ENCODE peak calls at places on chromosomes 4 and X, in eight cellular contexts. G is body of pancreas, E is GM23338, J is suprapubic skin, D is SK-N-SH, U is fibroblast of lung, C is dorsolateral prefrontal cortex, S is left lung. V is an unnamed sample. For H3K27me3, the result is how much of the 10 kb centered on the place peaks cover.

GRCh38 chr4:174554329-174554728 is 32.0 kb upstream of the HPGD start:
- DNase-seq in S (no peak), J (no peak), C (no peak), D (no peak), G (no peak), U (no peak), E (no peak), V (no peak)

GRCh38 chr4:111537165-111537564 is 608.1 kb upstream of the FAM241A start:
- DNase-seq in U (no peak), S (no peak), J (no peak), E (no peak), C (no peak), G (no peak), D (no peak), V (no peak)

GRCh38 chrX:72245461-72246089 is 6.7 kb upstream of the ERCC6L start:
- DNase-seq in C (peak), D (peak), U (peak), E (peak), G (peak), J (no peak), S (peak), V (peak)

GRCh38 chrX:78327370-78328048 is at the start of gene CYSLTR1:
- DNase-seq in S (no peak), E (peak), U (no peak), C (no peak), J (no peak), D (no peak), G (no peak), V (no peak)

GRCh38 chr4:131119661-131120060 is 2023.7 kb downstream of the C4orf33 start:
- DNase-seq in U (no peak), S (no peak), C (no peak), D (no peak), E (no peak), J (no peak), G (no peak), V (no peak)

GRCh38 chr4:86857341-86858052 is 8.3 kb upstream of the SLC10A6 start:
- DNase-seq in E (peak), J (no peak), C (no peak), G (no peak), S (no peak), D (no peak), U (no peak), V (no peak)

GRCh38 chrX:12956704-12957541 is 18.0 kb upstream of the TMSB4X start:
- DNase-seq in D (peak), E (peak), G (peak), S (no peak), J (no peak), C (no peak), U (peak), V (no peak)

GRCh38 chrX:154800508-154801207 is 4.6 kb downstream of the MPP1 start:
- DNase-seq in G (no peak), J (no peak), S (no peak), D (no peak), U (no peak), C (no peak), E (no peak), V (no peak)

DNA sequence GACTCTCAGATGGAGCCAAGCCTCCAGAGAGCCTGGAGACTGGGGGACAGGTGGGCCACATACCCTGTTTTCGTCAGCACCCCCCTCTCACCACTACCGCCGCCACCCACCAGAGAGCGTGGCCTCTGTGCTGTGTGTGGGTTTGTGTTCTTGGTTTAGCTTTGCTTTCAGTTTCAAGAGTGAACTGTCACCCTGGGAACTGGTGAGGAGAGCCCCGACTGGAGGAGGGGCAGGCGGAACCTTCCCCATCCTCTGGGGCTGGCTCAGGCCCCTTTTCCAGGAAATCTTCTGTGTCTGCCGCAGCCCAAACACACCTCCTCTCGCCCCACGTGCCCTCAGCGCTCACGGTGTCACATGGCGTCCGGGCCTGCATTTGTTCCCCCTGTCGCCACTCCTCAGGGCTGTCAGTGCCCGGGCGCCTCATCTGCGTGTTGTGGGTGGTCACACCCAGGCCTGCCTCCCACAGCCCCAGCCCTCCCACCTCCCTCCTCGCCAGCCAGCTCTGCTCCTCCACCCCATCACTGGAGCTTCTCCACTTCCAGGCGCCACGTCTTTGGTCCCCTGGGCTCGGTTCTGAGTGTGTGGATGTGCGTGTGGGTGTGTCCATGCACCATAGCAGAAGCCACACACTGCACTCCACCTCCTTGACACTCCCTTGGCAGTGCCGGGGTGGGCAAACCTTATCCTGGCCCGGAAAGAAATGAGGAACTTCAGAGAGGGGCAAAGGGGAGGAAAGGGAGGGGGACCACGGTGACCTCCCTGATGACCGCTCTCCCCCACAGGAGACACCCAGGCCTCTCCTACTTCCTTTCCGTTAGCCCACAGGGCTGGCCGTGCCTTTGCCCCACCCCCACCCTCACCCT is 27.8 kb downstream of the ELF4 start:
- DNase-seq in D (no peak), J (no peak), C (no peak), U (no peak), E (no peak), S (peak), G (no peak), V (no peak)
- TF ChIP-seq CTCF in D (no peak), J (no peak), C (no peak), U (no peak), E (no peak), S (no peak), G (no peak), V (peak)

GRCh38 chrX:55142919-55143310 is 54.1 kb downstream of the PAGE2 start:
- DNase-seq in D (no peak), U (no peak), C (no peak), J (no peak), E (no peak), S (no peak), G (no peak), V (no peak)
- H3K27ac ChIP-seq in D (no peak), U (no peak), C (no peak), J (no peak), E (no peak), S (no peak), G (no peak), V (no peak)

GRCh38 chr4:119695216-119695615 is 66.6 kb upstream of the PDE5A start:
- DNase-seq in G (no peak), J (no peak), C (no peak), S (no peak), U (no peak), D (no peak), E (no peak), V (no peak)
- H3K27me3 ChIP-seq in G (under half), J (under half), C (under half), S (under half), U (under half), D (under half), E (under half), V (under half)

GRCh38 chrX:142089193-142089592 is 115.9 kb downstream of the MAGEC2 start:
- DNase-seq in J (no peak), C (no peak), D (peak), E (peak), S (no peak), G (no peak), U (peak), V (no peak)

DNA sequence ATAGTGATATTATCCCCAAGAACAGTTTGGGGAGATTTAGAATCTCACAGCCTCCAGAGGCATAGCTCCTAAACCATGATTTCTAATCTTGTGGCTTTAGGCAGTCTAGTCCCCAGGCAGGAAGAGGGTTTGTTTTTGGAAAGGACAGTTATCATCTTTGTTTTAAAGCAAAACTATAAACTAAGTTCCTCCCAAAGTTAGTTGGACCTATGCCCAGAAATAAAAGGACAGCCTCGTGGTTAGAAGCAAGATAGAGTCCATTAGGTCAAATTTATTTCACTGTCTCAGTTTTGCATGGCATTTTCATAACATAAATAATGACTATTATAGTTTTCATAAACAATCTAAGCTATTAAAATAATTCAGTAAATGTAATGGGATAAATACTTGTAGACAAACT is 120.5 kb downstream of the MAGEC2 start:
- DNase-seq in E (no peak), C (no peak), D (no peak), U (peak), S (no peak), G (no peak), J (no peak), V (no peak)
- TF ChIP-seq CTCF in E (no peak), C (no peak), D (no peak), U (no peak), S (no peak), G (no peak), J (no peak), V (no peak)

DNA sequence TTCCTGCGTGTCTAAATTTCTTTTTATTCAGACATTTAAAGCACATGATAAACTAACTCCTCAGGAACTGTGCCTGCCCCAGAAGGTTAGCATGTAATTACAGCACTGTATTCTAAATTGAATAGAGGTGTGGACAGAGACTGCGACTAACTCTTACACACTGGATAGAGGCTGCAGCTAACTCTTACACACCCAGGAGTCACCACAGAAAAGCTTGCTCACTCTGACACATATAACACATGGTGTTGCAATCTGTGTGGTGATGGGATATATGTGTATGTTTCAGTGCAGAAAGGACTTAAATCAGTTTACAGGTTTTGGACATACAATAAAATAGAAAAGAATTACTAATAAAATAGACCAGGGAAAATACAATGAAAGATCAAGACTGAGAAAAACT is 41.5 kb downstream of the SMAD1 start:
- DNase-seq in J (no peak), D (no peak), E (no peak), U (peak), S (no peak), G (no peak), C (no peak), V (no peak)
- H3K27ac ChIP-seq in J (no peak), D (no peak), E (no peak), U (no peak), S (no peak), G (no peak), C (no peak), V (no peak)

GRCh38 chrX:97936296-97936695 is 1052.6 kb downstream of the RPA4 start:
- DNase-seq in D (no peak), C (no peak), U (no peak), S (no peak), E (no peak), G (no peak), J (no peak), V (no peak)

GRCh38 chrX:97931586-97931985 is 1047.9 kb downstream of the RPA4 start:
- DNase-seq in J (no peak), D (no peak), U (no peak), C (no peak), S (no peak), E (no peak), G (no peak), V (no peak)
- H3K27me3 ChIP-seq in J (under half), D (under half), U (under half), C (under half), S (under half), E (under half), G (under half), V (under half)

DNA sequence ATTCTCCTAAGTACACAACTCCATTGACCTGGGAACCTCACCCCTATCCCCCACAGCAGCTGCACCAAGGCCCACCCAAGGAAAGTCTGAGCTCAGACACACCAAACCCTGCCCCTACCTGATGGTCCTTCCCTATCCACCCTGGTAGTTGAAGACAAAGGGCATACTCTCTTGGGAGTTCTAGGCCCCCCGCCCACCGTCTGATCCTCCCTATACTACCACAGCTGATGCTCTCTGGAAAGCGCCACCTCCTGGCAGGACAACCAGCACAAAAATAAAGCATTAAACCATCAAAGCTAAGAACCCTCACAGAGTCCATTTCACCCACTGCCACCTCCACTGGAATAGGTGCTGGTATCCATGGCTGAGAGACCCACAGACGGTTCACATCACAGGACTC is 83.6 kb downstream of the ANAPC10 start:
- DNase-seq in E (peak), S (no peak), U (no peak), C (no peak), J (no peak), G (no peak), D (no peak), V (no peak)
- TF ChIP-seq CTCF in E (peak), S (no peak), U (no peak), C (no peak), J (no peak), G (no peak), D (no peak), V (peak)

GRCh38 chrX:19906293-19906692 is 18.9 kb upstream of the SH3KBP1 start:
- DNase-seq in G (no peak), D (no peak), S (no peak), J (no peak), E (no peak), C (no peak), U (no peak), V (no peak)
- H3K27ac ChIP-seq in G (no peak), D (no peak), S (no peak), J (no peak), E (no peak), C (no peak), U (no peak), V (no peak)

GRCh38 chr4:6047130-6047673 is 29.0 kb upstream of the C4orf50 start:
- DNase-seq in J (no peak), D (no peak), U (no peak), S (no peak), G (no peak), E (peak), C (no peak), V (no peak)
- H3K27me3 ChIP-seq in J (half or more), D (under half), U (under half), S (under half), G (under half), E (under half), C (under half), V (under half)

DNA sequence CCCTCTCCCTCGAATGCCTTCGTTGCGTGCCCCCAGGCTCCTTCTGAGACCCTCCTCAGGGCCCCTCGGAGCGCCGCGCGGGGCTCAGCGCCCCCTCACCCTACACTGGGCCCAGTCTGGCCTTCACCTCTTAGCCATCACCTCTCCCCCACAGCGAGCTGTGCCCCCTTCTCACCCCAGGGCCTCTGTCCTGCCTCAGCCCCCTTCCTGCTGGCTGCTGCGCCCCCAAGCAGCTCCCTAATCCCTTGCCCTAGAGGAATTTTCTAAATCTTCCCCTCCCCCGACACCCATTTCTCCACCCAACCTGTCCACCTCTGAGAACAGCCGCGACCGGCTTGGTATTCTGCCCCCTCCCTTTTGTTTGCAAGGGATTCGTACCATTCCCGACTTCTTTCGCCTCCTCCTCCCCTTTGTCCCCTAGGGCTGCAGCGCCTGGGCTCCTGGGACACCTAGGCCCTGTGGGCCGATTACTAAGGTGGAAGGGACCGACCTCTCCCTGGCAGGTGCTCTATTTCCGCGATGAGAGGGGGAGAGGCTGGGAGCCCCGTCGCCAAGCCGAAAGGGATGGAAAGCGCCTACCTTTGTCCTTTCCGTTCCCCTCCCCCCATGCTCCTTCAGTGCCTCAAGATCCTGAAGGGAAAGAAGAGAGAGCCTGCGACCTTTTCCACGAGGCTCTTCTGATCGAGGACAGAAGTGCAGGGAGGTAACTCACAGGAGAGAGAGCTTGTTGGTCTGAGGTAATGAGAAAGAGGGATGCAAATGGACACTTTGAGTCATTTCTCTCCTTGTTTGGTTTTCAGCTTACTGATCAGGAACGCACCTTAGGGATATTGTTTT is 10.9 kb downstream of the DLG3 start:
- DNase-seq in U (no peak), J (no peak), S (no peak), C (no peak), G (peak), D (peak), E (peak), V (no peak)
- TF ChIP-seq CTCF in U (no peak), J (no peak), S (no peak), C (no peak), G (no peak), D (no peak), E (no peak), V (no peak)

V was measured in brain microvascular endothelial cell.